ENCODE peak calls at places on chromosomes 5 and 9, in five cellular contexts. M is stimulated activated CD4-positive, alpha-beta T cell treated with anti-CD3 and anti-CD28 coated beads, Interleukin-1b, Interleukin-23, amount 100 ng/mL, for 24 hours; N is skeletal muscle cell; E is IMR-90; O is activated CD8-positive, alpha-beta T cell treated with anti-CD3 and anti-CD28 coated beads, Interleukin-2, amount 10 ng/mL, durations not matched to agents 7 days and 5 days. D is an unnamed sample.

GRCh38 chr9:83219154-83219923 is 156.4 kb upstream of the RASEF start:
- DNase-seq in M (no peak), N (peak), E (peak), O (peak), D (peak)

GRCh38 chr9:83445703-83446102 is 92.5 kb downstream of the FRMD3 start:
- DNase-seq in M (no peak), N (no peak), E (no peak), O (no peak), D (no peak)

GRCh38 chr9:86126998-86127972 is 27.9 kb upstream of the GOLM1 start:
- DNase-seq in M (no peak), N (peak), E (peak), O (no peak), D (no peak)

GRCh38 chr5:68252678-68253520 is 37.3 kb downstream of the PIK3R1 start:
- DNase-seq in M (no peak), N (no peak), E (peak), O (peak), D (peak)

GRCh38 chr9:136786451-136786850 is 4.7 kb upstream of the TMEM141 start:
- DNase-seq in M (no peak), N (no peak), E (no peak), O (no peak), D (no peak)

GRCh38 chr5:3139596-3139995 is 388.1 kb upstream of the IRX2 start:
- DNase-seq in M (no peak), N (no peak), E (no peak), O (no peak), D (no peak)

GRCh38 chr9:134126373-134126772 is 9.5 kb upstream of the WDR5 start:
- DNase-seq in M (no peak), N (no peak), E (no peak), O (no peak), D (no peak)

GRCh38 chr9:134648701-134649525 is 7.3 kb downstream of the COL5A1 start:
- DNase-seq in M (no peak), N (no peak), E (peak), O (no peak), D (no peak)

GRCh38 chr5:33601881-33602280 is 161.1 kb downstream of the TARS1 start:
- DNase-seq in M (no peak), N (no peak), E (no peak), O (no peak), D (no peak)

GRCh38 chr5:151697452-151697851 is 10.7 kb upstream of the SPARC start:
- DNase-seq in M (no peak), N (no peak), E (no peak), O (no peak), D (no peak)

GRCh38 chr9:133761641-133762248 is 23.6 kb upstream of the SARDH start:
- DNase-seq in M (no peak), N (no peak), E (no peak), O (no peak), D (no peak)

GRCh38 chr5:161064800-161065199 is 212.8 kb upstream of the ATP10B start:
- DNase-seq in M (no peak), N (no peak), E (no peak), O (no peak), D (no peak)

GRCh38 chr5:140372971-140373487 is 13.0 kb downstream of the SLC4A9 start:
- DNase-seq in M (peak), N (no peak), E (peak), O (peak), D (peak)

GRCh38 chr9:33737811-33738606 is 57.4 kb upstream of the PRSS3 start:
- DNase-seq in M (no peak), N (peak), E (peak), O (peak), D (peak)

GRCh38 chr5:945691-946541 is 53.2 kb downstream of the TRIP13 start:
- DNase-seq in M (no peak), N (no peak), E (no peak), O (no peak), D (no peak)

GRCh38 chr9:107260437-107261081 is 22.5 kb upstream of the RAD23B start:
- DNase-seq in M (no peak), N (no peak), E (no peak), O (no peak), D (no peak)

GRCh38 chr5:82073179-82073578 is 101.4 kb downstream of the ATG10 start:
- DNase-seq in M (no peak), N (peak), E (peak), O (no peak), D (no peak)

GRCh38 chr9:134234001-134234660 is 69.8 kb upstream of the RNU6ATAC start:
- DNase-seq in M (no peak), N (no peak), E (no peak), O (no peak), D (no peak)